ENCODE peak calls at places on chromosomes 7 and 10, in four cellular contexts. One of them, this sample, is unnamed.

GRCh38 chr7:94177441-94177840 is 173.3 kb upstream of the BET1 start:
- DNase-seq in left ventricle myocardium inferior: no peak
- DNase-seq in AG04450: no peak
- DNase-seq in SK-N-SH: no peak
- DNase-seq in this sample: no peak

GRCh38 chr10:12448729-12449391 is 99.5 kb downstream of the CAMK1D start:
- DNase-seq in left ventricle myocardium inferior: no peak
- DNase-seq in AG04450: peak; percentile 69
- DNase-seq in SK-N-SH: no peak
- DNase-seq in this sample: peak; percentile 42

GRCh38 chr10:105950410-105950809 is 1214.1 kb downstream of the SORCS1 start:
- DNase-seq in left ventricle myocardium inferior: peak; percentile 22
- DNase-seq in AG04450: no peak
- DNase-seq in SK-N-SH: peak; percentile 32
- DNase-seq in this sample: peak; percentile 49

GRCh38 chr7:94350729-94351128 is 44.0 kb upstream of the COL1A2 start:
- DNase-seq in left ventricle myocardium inferior: no peak
- DNase-seq in AG04450: no peak
- DNase-seq in SK-N-SH: no peak
- DNase-seq in this sample: no peak

GRCh38 chr10:63671317-63671937 is 150.2 kb downstream of the REEP3 start:
- DNase-seq in left ventricle myocardium inferior: no peak
- DNase-seq in AG04450: peak; percentile 55
- DNase-seq in SK-N-SH: peak; percentile 39
- DNase-seq in this sample: no peak

GRCh38 chr10:60479305-60480020 is 89.8 kb upstream of the ANK3 start:
- DNase-seq in left ventricle myocardium inferior: no peak
- DNase-seq in AG04450: no peak
- DNase-seq in SK-N-SH: no peak
- DNase-seq in this sample: no peak

GRCh38 chr10:30829921-30830671 is 200.5 kb upstream of the LYZL2 start:
- DNase-seq in left ventricle myocardium inferior: no peak
- DNase-seq in AG04450: no peak
- DNase-seq in SK-N-SH: no peak
- DNase-seq in this sample: no peak

GRCh38 chr10:89373916-89374711 is 3.7 kb upstream of the IFIT1B start:
- DNase-seq in left ventricle myocardium inferior: peak; percentile 69
- DNase-seq in AG04450: no peak
- DNase-seq in SK-N-SH: peak; percentile 41
- DNase-seq in this sample: no peak

GRCh38 chr10:133143546-133143945 is 16.5 kb upstream of the KNDC1 start:
- DNase-seq in left ventricle myocardium inferior: no peak
- DNase-seq in AG04450: no peak
- DNase-seq in SK-N-SH: no peak
- DNase-seq in this sample: no peak

GRCh38 chr7:23893942-23894890 is 184.2 kb downstream of the STK31 start:
- DNase-seq in left ventricle myocardium inferior: no peak
- DNase-seq in AG04450: no peak
- DNase-seq in SK-N-SH: peak; percentile 44
- DNase-seq in this sample: no peak

GRCh38 chr10:99658622-99659030 is 683 bp upstream of the ENTPD7 start:
- DNase-seq in left ventricle myocardium inferior: peak; percentile 31
- DNase-seq in AG04450: no peak
- DNase-seq in SK-N-SH: peak; percentile 31
- DNase-seq in this sample: no peak

GRCh38 chr10:98041352-98042043 is 11.1 kb upstream of the CRTAC1 start:
- DNase-seq in left ventricle myocardium inferior: peak; percentile 44
- DNase-seq in AG04450: peak; percentile 10
- DNase-seq in SK-N-SH: peak; percentile 72
- DNase-seq in this sample: peak; percentile 69

GRCh38 chr7:92840309-92840708 is 3.9 kb upstream of the CDK6 start:
- DNase-seq in left ventricle myocardium inferior: no peak
- DNase-seq in AG04450: no peak
- DNase-seq in SK-N-SH: no peak
- DNase-seq in this sample: no peak

GRCh38 chr7:46786221-46786951 is 795.5 kb downstream of the TNS3 start:
- DNase-seq in left ventricle myocardium inferior: no peak
- DNase-seq in AG04450: no peak
- DNase-seq in SK-N-SH: no peak
- DNase-seq in this sample: peak; percentile 56

GRCh38 chr7:8418627-8419245 is 14.7 kb upstream of the NXPH1 start:
- DNase-seq in left ventricle myocardium inferior: no peak
- DNase-seq in AG04450: peak; percentile 3
- DNase-seq in SK-N-SH: peak; percentile 60
- DNase-seq in this sample: peak; percentile 36

GRCh38 chr10:13820119-13820518 is 233.4 kb downstream of the PRPF18 start:
- DNase-seq in left ventricle myocardium inferior: no peak
- DNase-seq in AG04450: no peak
- DNase-seq in SK-N-SH: no peak
- DNase-seq in this sample: no peak

GRCh38 chr7:100603697-100604077 is 1.5 kb downstream of the PCOLCE start:
- DNase-seq in left ventricle myocardium inferior: no peak
- DNase-seq in AG04450: no peak
- DNase-seq in SK-N-SH: no peak
- DNase-seq in this sample: peak; percentile 10

GRCh38 chr7:123570390-123571182 is 13.0 kb upstream of the NDUFA5 start:
- DNase-seq in left ventricle myocardium inferior: no peak
- DNase-seq in AG04450: no peak
- DNase-seq in SK-N-SH: no peak
- DNase-seq in this sample: peak; percentile 45

GRCh38 chr7:25847331-25848070 is 304.5 kb upstream of the NFE2L3 start:
- DNase-seq in left ventricle myocardium inferior: no peak
- DNase-seq in AG04450: no peak
- DNase-seq in SK-N-SH: no peak
- DNase-seq in this sample: no peak

GRCh38 chr7:12625836-12626235 is 55.3 kb downstream of the SCIN start:
- DNase-seq in left ventricle myocardium inferior: no peak
- DNase-seq in AG04450: no peak
- DNase-seq in SK-N-SH: no peak
- DNase-seq in this sample: no peak
- TF ChIP-seq CTCF in left ventricle myocardium inferior: no peak
- TF ChIP-seq CTCF in AG04450: no peak
- TF ChIP-seq CTCF in SK-N-SH: no peak
- TF ChIP-seq CTCF in this sample: no peak

GRCh38 chr10:68087338-68088029 is 12.4 kb upstream of the HERC4 start:
- DNase-seq in left ventricle myocardium inferior: peak; percentile 36
- DNase-seq in AG04450: no peak
- DNase-seq in SK-N-SH: no peak
- DNase-seq in this sample: no peak
- H3K27ac ChIP-seq in left ventricle myocardium inferior: peak overlapping the region; percentile 82
- H3K27ac ChIP-seq in AG04450: no peak overlapping the region
- H3K27ac ChIP-seq in SK-N-SH: no peak overlapping the region
- H3K27ac ChIP-seq in this sample: no peak overlapping the region

DNA sequence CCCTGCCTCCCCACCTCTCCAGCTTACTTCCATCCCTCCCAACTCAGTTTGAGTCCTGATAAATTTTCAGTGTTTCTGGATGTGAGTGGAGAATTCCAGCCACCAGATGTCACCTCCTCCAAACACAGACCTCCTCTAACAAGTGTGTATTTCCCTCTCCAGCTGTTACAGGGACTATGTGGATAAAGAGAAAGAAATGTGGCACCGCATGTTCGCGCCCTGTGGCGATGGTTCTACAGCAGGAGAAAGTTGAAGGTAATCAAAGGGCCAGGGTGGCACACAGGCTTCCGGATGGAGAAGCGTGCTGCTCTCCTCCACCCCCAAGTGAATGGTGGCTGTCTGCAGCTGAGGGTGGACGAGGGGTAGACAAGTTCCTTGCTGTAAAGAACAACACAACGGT is 14.7 kb downstream of the FKBP6 start:
- DNase-seq in left ventricle myocardium inferior: no peak
- DNase-seq in AG04450: peak; percentile 33
- DNase-seq in SK-N-SH: peak; percentile 74
- DNase-seq in this sample: peak; percentile 35
- TF ChIP-seq CTCF in left ventricle myocardium inferior: peak; percentile 66
- TF ChIP-seq CTCF in AG04450: peak; percentile 76
- TF ChIP-seq CTCF in SK-N-SH: peak; percentile 65
- TF ChIP-seq CTCF in this sample: peak; percentile 50

GRCh38 chr10:76034236-76035009 is 603.0 kb downstream of the LRMDA start:
- DNase-seq in left ventricle myocardium inferior: no peak
- DNase-seq in AG04450: no peak
- DNase-seq in SK-N-SH: peak; percentile 76
- DNase-seq in this sample: no peak
- H3K27ac ChIP-seq in left ventricle myocardium inferior: no peak overlapping the region
- H3K27ac ChIP-seq in AG04450: no peak overlapping the region
- H3K27ac ChIP-seq in SK-N-SH: no peak overlapping the region
- H3K27ac ChIP-seq in this sample: no peak overlapping the region